ENCODE peak calls at places on chromosome 21, in five cellular contexts. One of them, this sample, is unnamed.
A peak's percentile ranks its signal among the peaks of the same experiment; 100 is the strongest.

GRCh38 chr21:26177187-26177586 is 6.6 kb upstream of the APP start:
- DNase-seq in NAMALWA: no peak
- DNase-seq in ecto neural progenitor cell: no peak
- DNase-seq in Kasumi-1: no peak
- DNase-seq in amniotic stem cell: no peak
- DNase-seq in this sample: no peak

GRCh38 chr21:34857874-34858273 is 189.1 kb downstream of the CLIC6 start:
- DNase-seq in NAMALWA: no peak
- DNase-seq in Kasumi-1: no peak
- DNase-seq in amniotic stem cell: no peak
- DNase-seq in ecto neural progenitor cell: no peak
- DNase-seq in this sample: no peak

GRCh38 chr21:34333150-34333739 is 30.6 kb upstream of the KCNE2 start:
- DNase-seq in ecto neural progenitor cell: no peak
- DNase-seq in amniotic stem cell: no peak
- DNase-seq in Kasumi-1: no peak
- DNase-seq in NAMALWA: no peak
- DNase-seq in this sample: no peak

GRCh38 chr21:34817821-34818662 is 149.2 kb downstream of the CLIC6 start:
- DNase-seq in ecto neural progenitor cell: no peak
- DNase-seq in amniotic stem cell: no peak
- DNase-seq in NAMALWA: no peak
- DNase-seq in Kasumi-1: no peak
- DNase-seq in this sample: no peak

GRCh38 chr21:32604484-32604883 is 7.7 kb downstream of the CFAP298 start:
- DNase-seq in Kasumi-1: no peak
- DNase-seq in ecto neural progenitor cell: no peak
- DNase-seq in NAMALWA: no peak
- DNase-seq in amniotic stem cell: no peak
- DNase-seq in this sample: no peak

GRCh38 chr21:32772281-32773047 is 909 bp upstream of the PAXBP1 start:
- DNase-seq in amniotic stem cell: peak; percentile 13
- DNase-seq in Kasumi-1: peak; percentile 20
- DNase-seq in ecto neural progenitor cell: no peak
- DNase-seq in NAMALWA: no peak
- DNase-seq in this sample: peak; percentile 39

GRCh38 chr21:30305136-30305535 is 15.0 kb downstream of the KRTAP26-1 start:
- DNase-seq in NAMALWA: no peak
- DNase-seq in ecto neural progenitor cell: no peak
- DNase-seq in Kasumi-1: no peak
- DNase-seq in amniotic stem cell: no peak
- DNase-seq in this sample: no peak

GRCh38 chr21:42931560-42932235 is 6.3 kb upstream of the ERVH48-1 start:
- DNase-seq in Kasumi-1: no peak
- DNase-seq in ecto neural progenitor cell: no peak
- DNase-seq in NAMALWA: no peak
- DNase-seq in amniotic stem cell: no peak
- DNase-seq in this sample: no peak

GRCh38 chr21:35303085-35303484 is 254.0 kb upstream of the RUNX1 start:
- DNase-seq in NAMALWA: no peak
- DNase-seq in Kasumi-1: no peak
- DNase-seq in amniotic stem cell: peak; percentile 53
- DNase-seq in ecto neural progenitor cell: no peak
- DNase-seq in this sample: no peak

GRCh38 chr21:30146558-30147282 is 19.9 kb downstream of the CLDN17 start:
- DNase-seq in ecto neural progenitor cell: no peak
- DNase-seq in NAMALWA: no peak
- DNase-seq in amniotic stem cell: no peak
- DNase-seq in Kasumi-1: no peak
- DNase-seq in this sample: no peak

GRCh38 chr21:21631961-21632360 is 633.8 kb downstream of the NCAM2 start:
- DNase-seq in ecto neural progenitor cell: no peak
- DNase-seq in NAMALWA: no peak
- DNase-seq in Kasumi-1: no peak
- DNase-seq in amniotic stem cell: no peak
- DNase-seq in this sample: no peak

GRCh38 chr21:34845521-34846213 is 176.9 kb downstream of the CLIC6 start:
- DNase-seq in NAMALWA: no peak
- DNase-seq in Kasumi-1: no peak
- DNase-seq in amniotic stem cell: peak; percentile 41
- DNase-seq in ecto neural progenitor cell: no peak
- DNase-seq in this sample: no peak

GRCh38 chr21:31386006-31386405 is 41.9 kb upstream of the TIAM1 start:
- DNase-seq in NAMALWA: no peak
- DNase-seq in ecto neural progenitor cell: no peak
- DNase-seq in amniotic stem cell: no peak
- DNase-seq in Kasumi-1: no peak
- DNase-seq in this sample: no peak

GRCh38 chr21:45136500-45136899 is 62.1 kb downstream of the ADARB1 start:
- DNase-seq in Kasumi-1: no peak
- DNase-seq in ecto neural progenitor cell: no peak
- DNase-seq in NAMALWA: no peak
- DNase-seq in amniotic stem cell: no peak
- DNase-seq in this sample: no peak

GRCh38 chr21:40053007-40053406 is 185.8 kb downstream of the PCP4 start:
- DNase-seq in NAMALWA: no peak
- DNase-seq in Kasumi-1: no peak
- DNase-seq in ecto neural progenitor cell: no peak
- DNase-seq in amniotic stem cell: no peak
- DNase-seq in this sample: no peak

GRCh38 chr21:33642896-33643657 is 776 bp downstream of the ITSN1 start:
- DNase-seq in amniotic stem cell: no peak
- DNase-seq in Kasumi-1: peak; percentile 2
- DNase-seq in ecto neural progenitor cell: peak; percentile 65
- DNase-seq in NAMALWA: peak; percentile 31
- DNase-seq in this sample: no peak

GRCh38 chr21:43815107-43815742 is 25.8 kb downstream of the RRP1 start:
- DNase-seq in Kasumi-1: no peak
- DNase-seq in ecto neural progenitor cell: no peak
- DNase-seq in NAMALWA: peak; percentile 34
- DNase-seq in amniotic stem cell: no peak
- DNase-seq in this sample: no peak

GRCh38 chr21:43312751-43313169 is 114.2 kb downstream of the SIK1 start:
- DNase-seq in Kasumi-1: no peak
- DNase-seq in ecto neural progenitor cell: no peak
- DNase-seq in NAMALWA: peak; percentile 44
- DNase-seq in amniotic stem cell: no peak
- DNase-seq in this sample: no peak

GRCh38 chr21:29849735-29850176 is 90.0 kb downstream of the GRIK1 start:
- DNase-seq in amniotic stem cell: peak; percentile 21
- DNase-seq in ecto neural progenitor cell: peak; percentile 58
- DNase-seq in NAMALWA: peak; percentile 81
- DNase-seq in Kasumi-1: peak; percentile 86
- DNase-seq in this sample: peak; percentile 57

GRCh38 chr21:15966216-15966615 is 236.4 kb downstream of the USP25 start:
- DNase-seq in amniotic stem cell: no peak
- DNase-seq in ecto neural progenitor cell: no peak
- DNase-seq in NAMALWA: no peak
- DNase-seq in Kasumi-1: no peak
- DNase-seq in this sample: no peak

This sample was measured in Jurkat, Clone E6-1.